ENCODE peak calls at places on chromosomes 12 and 14, in six cellular contexts. H, N, L, B, T and F are unnamed samples.

GRCh38 chr14:60265163-60265562 is 16.1 kb downstream of the PPM1A start:
- DNase-seq in H (no peak), T (no peak), L (no peak), B (no peak), N (no peak), F (no peak)

GRCh38 chr14:91924871-91925726 is 22.4 kb downstream of the FBLN5 start:
- DNase-seq in L (peak; percentile 72), B (no peak), N (no peak), H (no peak), T (peak; percentile 52), F (no peak)

GRCh38 chr14:81571437-81571836 is 37.8 kb upstream of the SEL1L start:
- DNase-seq in B (no peak), H (no peak), N (no peak), T (no peak), L (no peak), F (no peak)

GRCh38 chr12:8026282-8026637 is 6.3 kb upstream of the FOXJ2 start:
- DNase-seq in T (no peak), H (no peak), L (no peak), B (no peak), N (peak; percentile 91), F (no peak)

GRCh38 chr12:121189061-121189886 is 20.7 kb upstream of the P2RX4 start:
- DNase-seq in N (no peak), L (no peak), T (no peak), B (no peak), H (no peak), F (no peak)

GRCh38 chr12:23906329-23906728 is 43.1 kb downstream of the SOX5 start:
- DNase-seq in T (peak; percentile 95), N (peak; percentile 84), L (no peak), H (no peak), B (no peak), F (peak; percentile 45)

GRCh38 chr14:74648643-74649042 is 36.6 kb upstream of the LTBP2 start:
- DNase-seq in H (no peak), L (peak; percentile 46), B (no peak), T (no peak), N (no peak), F (no peak)

GRCh38 chr14:66137076-66137475 is 349.1 kb upstream of the CCDC196 start:
- DNase-seq in H (no peak), L (no peak), N (no peak), B (no peak), T (no peak), F (no peak)

GRCh38 chr12:5650804-5651461 is 219.0 kb downstream of the NTF3 start:
- DNase-seq in T (no peak), L (no peak), H (no peak), N (no peak), B (no peak), F (no peak)

GRCh38 chr12:42023733-42024494 is 120.8 kb downstream of the GXYLT1 start:
- DNase-seq in L (peak; percentile 82), T (peak; percentile 69), H (peak; percentile 64), B (peak; percentile 73), N (peak; percentile 65), F (peak; percentile 63)
- H3K4me3 ChIP-seq in L (peak overlapping the region; percentile 54), T (peak overlapping the region; percentile 42), H (peak overlapping the region; percentile 11), B (peak overlapping the region; percentile 38), N (peak overlapping the region; percentile 75), F (peak overlapping the region; percentile 4)

GRCh38 chr14:100539319-100539645 is 47.9 kb downstream of the BEGAIN start:
- DNase-seq in H (peak; percentile 4), B (no peak), N (no peak), T (no peak), L (no peak), F (no peak)
- H3K27me3 ChIP-seq in H (no peaks in the 10 kb centered on the region), B (no peaks in the 10 kb centered on the region), N (no peaks in the 10 kb centered on the region), T (no peaks in the 10 kb centered on the region), L (no peaks in the 10 kb centered on the region), F (no peaks in the 10 kb centered on the region)

DNA sequence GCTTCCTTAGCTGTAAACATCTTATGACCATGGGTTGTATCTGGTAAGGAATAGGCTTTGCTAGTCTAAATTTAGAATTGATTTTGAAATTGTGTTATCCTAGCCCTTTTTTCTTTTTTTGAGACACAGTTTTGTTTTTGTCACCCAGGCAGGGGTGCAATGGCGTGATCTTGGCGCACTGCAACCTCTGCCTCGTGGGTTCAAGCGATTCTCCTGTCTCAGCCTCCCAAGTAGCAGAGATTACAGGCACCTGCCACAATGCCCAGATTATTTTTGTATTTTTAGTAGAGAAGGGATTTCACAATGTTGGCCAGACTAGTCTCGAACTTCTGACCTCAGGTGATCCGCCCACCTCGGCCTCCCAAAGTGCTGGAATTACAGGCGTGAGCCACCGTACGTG is 2.4 kb upstream of the TUBA1B start:
- DNase-seq in H (no peak), B (no peak), L (no peak), N (no peak), T (no peak), F (no peak)
- H3K27ac ChIP-seq in H (no peak overlapping the region), B (no peak overlapping the region), L (peak overlapping the region; percentile 100), N (no peak overlapping the region), T (no peak overlapping the region), F (no peak overlapping the region)

DNA sequence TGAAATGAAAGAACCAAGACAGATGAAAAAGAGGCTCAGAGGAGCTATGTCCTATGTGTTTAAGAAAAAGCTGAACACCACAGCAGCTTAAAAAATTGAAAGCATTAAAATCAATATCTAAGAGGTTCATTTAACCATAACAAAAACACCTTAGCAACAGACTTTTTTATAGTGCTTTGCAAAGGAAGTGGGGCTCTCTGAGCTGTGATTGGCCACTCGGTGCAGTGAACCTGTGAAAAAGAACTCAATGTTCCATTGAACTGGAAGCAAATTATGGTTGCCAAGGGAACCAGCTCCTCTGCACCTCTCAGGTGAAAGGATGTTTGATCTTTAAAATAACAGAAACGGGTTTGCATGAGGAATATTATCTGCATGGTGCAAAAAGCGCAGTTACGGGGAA is 149.3 kb downstream of the SNAPC1 start:
- DNase-seq in T (no peak), L (no peak), B (no peak), N (no peak), H (no peak), F (no peak)
- H3K4me3 ChIP-seq in T (no peak overlapping the region), L (no peak overlapping the region), B (no peak overlapping the region), N (no peak overlapping the region), H (no peak overlapping the region), F (no peak overlapping the region)

DNA sequence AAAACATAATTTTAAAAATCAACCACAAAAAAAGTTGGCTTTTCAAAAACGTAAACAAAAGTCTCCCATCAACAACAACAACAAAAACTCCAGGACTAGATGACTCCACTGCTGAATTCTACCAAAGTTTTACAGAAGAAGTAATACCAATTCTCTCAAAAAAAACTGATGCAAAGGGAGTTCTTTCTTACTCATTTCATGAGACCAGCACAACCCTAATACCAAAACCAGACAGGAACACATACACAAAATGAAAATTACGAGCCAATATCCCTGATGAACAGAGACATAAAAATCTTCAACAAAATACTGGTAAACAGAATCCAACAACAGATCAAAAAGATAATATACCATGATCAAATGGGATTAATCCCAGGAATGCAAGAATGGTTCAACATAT is 147.3 kb downstream of the BTG1 start:
- DNase-seq in N (no peak), T (no peak), L (no peak), B (no peak), H (no peak), F (no peak)
- H3K27me3 ChIP-seq in N (no peaks in the 10 kb centered on the region), T (no peaks in the 10 kb centered on the region), L (no peaks in the 10 kb centered on the region), B (no peaks in the 10 kb centered on the region), H (no peaks in the 10 kb centered on the region), F (no peaks in the 10 kb centered on the region)